ENCODE peak calls at places on chromosome 18, in ten cellular contexts. G is NCI-H748 treated with DMSO at 0.1 percent for 48 hours; E is PC-9; D is fibroblast of gingiva; O is D341Med; L is NCI-H460; C is activated CD8-positive, alpha-beta memory T cell treated with anti-CD3 and anti-CD28 coated beads for 48 hours; H is bronchial epithelial cell; K is SK-N-SH; I is HTR-8/SVneo. T is an unnamed sample.
A peak's percentile ranks its signal among the peaks of the same experiment; 100 is the strongest.

GRCh38 chr18:73594749-73595148 is 552.9 kb downstream of the FBXO15 start:
- DNase-seq in K (no peak), L (no peak), O (no peak), I (no peak), D (no peak), G (no peak), E (no peak), C (no peak), H (no peak), T (no peak)

GRCh38 chr18:6449213-6449612 is 34.5 kb upstream of the L3MBTL4 start:
- DNase-seq in K (no peak), D (no peak), G (no peak), L (no peak), E (no peak), O (no peak), C (no peak), H (no peak), I (no peak), T (no peak)

GRCh38 chr18:79548986-79549637 is 130.5 kb upstream of the CTDP1 start:
- DNase-seq in K (no peak), G (no peak), H (no peak), C (no peak), O (no peak), I (no peak), L (no peak), D (no peak), E (no peak), T (no peak)

GRCh38 chr18:79863161-79863945 is 65.6 kb downstream of the KCNG2 start:
- DNase-seq in E (no peak), I (no peak), C (no peak), G (no peak), D (no peak), O (no peak), H (no peak), L (no peak), K (no peak), T (peak; percentile 5)

GRCh38 chr18:48022531-48023330 is 92.3 kb upstream of the SMAD2 start:
- DNase-seq in E (no peak), K (peak; percentile 58), I (peak; percentile 60), O (peak; percentile 85), D (peak; percentile 69), L (peak; percentile 81), G (peak; percentile 69), H (peak; percentile 72), C (no peak), T (no peak)

GRCh38 chr18:79199691-79200374 is 130.6 kb downstream of the ATP9B start:
- DNase-seq in G (no peak), K (no peak), C (no peak), D (peak; percentile 29), H (peak; percentile 55), L (no peak), E (no peak), O (no peak), I (no peak), T (no peak)

GRCh38 chr18:49682301-49683190 is 120.7 kb downstream of the LIPG start:
- DNase-seq in L (no peak), I (no peak), C (no peak), G (no peak), D (no peak), K (peak; percentile 48), E (no peak), O (no peak), H (no peak), T (no peak)

GRCh38 chr18:60892441-60892840 is 440.8 kb upstream of the CDH20 start:
- DNase-seq in I (no peak), L (no peak), D (peak; percentile 48), G (no peak), H (peak; percentile 79), E (no peak), O (no peak), K (no peak), C (no peak), T (no peak)

GRCh38 chr18:70491734-70492348 is 203.0 kb downstream of the SOCS6 start:
- DNase-seq in H (peak; percentile 50), L (peak; percentile 57), K (peak; percentile 55), D (peak; percentile 11), O (peak; percentile 77), G (peak; percentile 46), I (peak; percentile 5), C (peak; percentile 8), E (peak; percentile 16), T (peak; percentile 72)